ENCODE peak calls at places on chromosomes 5 and 9, in four cellular contexts. X is sigmoid colon, L is lower lobe of right lung, Q is ovary. Z is an unnamed sample. For H3K4me1, the result is how much of the 10 kb centered on the place peaks cover.

GRCh38 chr5:130337179-130337888 is 433.1 kb downstream of the CHSY3 start:
- DNase-seq in X (no peak), L (no peak), Q (no peak), Z (no peak)

GRCh38 chr9:131402738-131403492 is 9.0 kb downstream of the PRRC2B start:
- DNase-seq in X (peak), L (peak), Q (peak), Z (peak)

GRCh38 chr5:80964919-80965318 is 4.8 kb downstream of the RASGRF2 start:
- DNase-seq in X (no peak), L (no peak), Q (no peak), Z (no peak)

GRCh38 chr5:159906957-159907356 is 9.3 kb upstream of the ADRA1B start:
- DNase-seq in X (no peak), L (no peak), Q (no peak), Z (peak)

GRCh38 chr5:43573058-43573457 is 16.2 kb upstream of the PAIP1 start:
- DNase-seq in X (no peak), L (no peak), Q (no peak), Z (no peak)

GRCh38 chr5:56766926-56767325 is 48.4 kb upstream of the MAP3K1 start:
- DNase-seq in X (no peak), L (no peak), Q (no peak), Z (no peak)

GRCh38 chr9:135840107-135840506 is 67.2 kb downstream of the CAMSAP1 start:
- DNase-seq in X (no peak), L (no peak), Q (no peak), Z (no peak)

GRCh38 chr9:95091971-95092320 is 225.6 kb downstream of the FANCC start:
- DNase-seq in X (no peak), L (no peak), Q (no peak), Z (no peak)

GRCh38 chr5:37771203-37771611 is 68.6 kb downstream of the GDNF start:
- DNase-seq in X (peak), L (no peak), Q (no peak), Z (no peak)

GRCh38 chr5:56317923-56318561 is 84.9 kb upstream of the ANKRD55 start:
- DNase-seq in X (no peak), L (no peak), Q (no peak), Z (no peak)

GRCh38 chr9:136614372-136614922 is 48.3 kb upstream of the EGFL7 start:
- DNase-seq in X (no peak), L (no peak), Q (no peak), Z (peak)

GRCh38 chr5:103424453-103425205 is 138.0 kb downstream of the NUDT12 start:
- DNase-seq in X (no peak), L (no peak), Q (no peak), Z (no peak)

DNA sequence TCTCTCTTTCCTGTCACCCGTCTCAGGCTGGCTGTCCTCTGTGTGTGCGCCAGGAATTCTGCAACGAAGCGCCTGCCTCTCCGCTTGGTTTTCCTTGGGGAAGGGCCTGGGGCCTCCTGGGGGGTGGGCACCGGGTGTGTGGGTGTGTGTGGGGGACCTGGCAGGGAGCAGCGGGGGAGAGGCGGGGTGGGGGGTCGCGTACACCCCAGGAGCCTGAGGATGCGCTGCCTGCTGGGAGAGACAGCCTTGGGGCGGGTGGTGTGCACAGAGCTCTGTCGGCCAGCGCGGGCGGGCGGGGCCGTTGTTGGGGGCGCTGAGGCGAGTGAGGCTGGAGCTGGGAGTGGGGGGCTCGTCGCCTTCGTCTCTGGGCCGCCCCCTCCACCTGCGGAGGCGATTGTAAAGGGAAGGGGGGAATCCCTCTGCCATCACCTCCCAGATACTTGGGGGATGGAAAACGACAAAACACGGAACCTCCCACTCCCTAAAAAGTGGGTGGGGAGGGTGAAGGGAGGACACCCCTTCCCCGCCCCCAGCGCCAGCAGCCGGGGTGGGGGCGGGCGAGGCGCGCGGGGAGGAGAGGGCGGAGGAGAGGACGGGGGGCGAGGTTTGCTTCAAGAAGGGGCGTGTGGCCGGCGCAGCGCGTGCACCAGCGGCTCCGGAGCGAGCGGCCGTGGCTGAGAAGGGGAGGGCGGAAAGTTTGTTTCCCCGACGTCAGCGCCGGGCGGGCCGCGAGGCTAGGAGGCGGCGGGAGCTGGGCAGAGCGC is at the start of gene PRRX2:
- DNase-seq in X (no peak), L (no peak), Q (no peak), Z (no peak)
- H3K4me3 ChIP-seq in X (no peak), L (peak), Q (peak), Z (no peak)

GRCh38 chr5:145683426-145683825 is 151.7 kb downstream of the PRELID2 start:
- DNase-seq in X (no peak), L (no peak), Q (no peak), Z (no peak)

GRCh38 chr5:145681686-145682085 is 153.5 kb downstream of the PRELID2 start:
- DNase-seq in X (no peak), L (no peak), Q (no peak), Z (peak)

GRCh38 chr5:145682197-145682895 is 152.8 kb downstream of the PRELID2 start:
- DNase-seq in X (no peak), L (no peak), Q (no peak), Z (no peak)

GRCh38 chr5:145687943-145688342 is 147.2 kb downstream of the PRELID2 start:
- DNase-seq in X (no peak), L (no peak), Q (no peak), Z (no peak)

DNA sequence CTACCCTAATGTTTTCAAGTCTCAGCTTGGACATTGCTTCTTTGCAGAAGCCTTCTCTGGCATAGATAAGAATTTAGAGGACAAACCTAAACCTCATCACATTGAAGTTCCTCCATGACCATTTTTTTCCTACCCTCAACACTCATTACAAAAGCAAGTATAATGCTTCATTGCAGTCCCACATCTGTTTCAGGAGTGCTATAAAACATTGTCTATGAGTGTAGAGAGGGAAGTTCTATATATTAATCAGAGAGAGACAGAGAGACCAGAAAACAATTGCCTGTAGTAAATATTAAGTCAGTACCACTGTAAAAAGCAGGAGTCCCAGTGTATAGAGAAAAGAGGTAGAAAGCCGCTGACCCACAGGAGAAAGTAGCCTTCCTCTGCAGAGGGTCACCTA is 149.7 kb downstream of the PRELID2 start:
- DNase-seq in X (no peak), L (no peak), Q (no peak), Z (no peak)
- TF ChIP-seq CTCF in X (no peak), L (no peak), Q (no peak), Z (no peak)

DNA sequence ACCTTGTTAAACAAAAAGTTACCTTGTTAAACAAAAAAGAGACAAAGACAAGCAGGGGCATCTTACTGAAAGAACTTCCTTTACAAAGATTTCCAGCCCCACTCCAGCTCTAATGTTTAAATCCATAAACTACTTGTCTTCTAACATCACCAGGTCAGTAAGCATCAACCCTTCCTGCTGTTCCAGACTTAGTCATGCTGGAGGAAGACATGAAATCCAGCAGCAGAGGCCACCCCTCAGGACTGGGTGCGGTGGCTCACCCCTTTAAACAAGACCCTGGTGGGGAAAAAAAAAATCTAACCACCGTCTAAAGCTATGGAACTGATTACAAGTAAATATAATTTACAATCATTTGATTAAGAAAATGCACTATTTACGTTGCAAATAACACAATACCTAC is 9.1 kb downstream of the PDCL start:
- DNase-seq in X (no peak), L (no peak), Q (no peak), Z (no peak)
- H3K4me1 ChIP-seq in X (under half), L (half or more), Q (under half), Z (under half)

DNA sequence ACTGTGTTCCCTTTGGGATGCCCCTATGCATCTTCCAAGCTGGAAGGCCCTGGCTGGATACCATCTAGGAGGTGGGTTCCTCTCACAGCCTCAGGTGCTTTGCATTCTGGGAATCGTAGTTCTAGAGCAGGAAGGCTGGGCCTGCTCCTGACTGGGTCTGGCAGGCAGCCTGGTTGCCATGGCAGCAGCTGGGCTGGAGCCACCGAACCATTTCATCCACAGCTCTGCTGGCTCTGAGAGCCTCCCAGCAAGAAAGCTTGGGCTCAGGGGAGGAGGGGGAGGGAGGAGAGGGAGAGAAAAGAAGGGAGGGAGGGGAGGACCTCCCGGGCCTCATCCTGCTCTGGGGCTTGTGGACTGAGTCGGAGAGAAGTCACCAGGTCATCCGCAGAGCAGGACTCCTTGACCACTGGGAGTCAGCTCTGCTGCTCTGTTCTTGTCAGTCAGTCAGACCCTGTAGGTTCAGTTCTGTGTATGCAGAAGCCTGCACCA is 65.2 kb upstream of the ARAP3 start:
- DNase-seq in X (peak), L (peak), Q (peak), Z (peak)
- H3K4me3 ChIP-seq in X (no peak), L (no peak), Q (no peak), Z (no peak)

DNA sequence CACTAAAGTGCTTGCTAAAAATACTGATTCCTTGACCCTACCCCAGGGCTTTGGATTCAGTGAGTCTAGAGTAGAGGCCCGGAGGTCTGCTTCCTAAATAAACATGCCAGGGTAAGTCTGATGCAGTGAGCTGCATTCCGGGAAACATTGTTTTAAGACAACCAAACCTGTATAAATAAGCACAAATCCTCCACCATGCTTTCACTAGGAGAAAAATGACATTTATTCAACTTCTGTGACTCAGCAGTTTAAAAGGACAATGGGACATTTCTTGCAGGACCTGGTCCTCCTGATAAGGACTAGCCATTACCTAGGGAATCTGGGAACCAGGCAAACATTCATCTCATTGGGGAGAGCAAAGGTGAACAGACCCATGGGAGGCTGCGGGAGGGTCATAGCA is 335.3 kb downstream of the MLLT3 start:
- DNase-seq in X (no peak), L (no peak), Q (no peak), Z (no peak)
- TF ChIP-seq CTCF in X (no peak), L (no peak), Q (no peak), Z (no peak)

GRCh38 chr5:61334224-61335196 is 2.5 kb downstream of the ZSWIM6 start:
- DNase-seq in X (no peak), L (no peak), Q (no peak), Z (no peak)

GRCh38 chr5:61332891-61333350 is 863 bp downstream of the ZSWIM6 start:
- DNase-seq in X (peak), L (peak), Q (peak), Z (peak)

GRCh38 chr5:61331407-61332368 is at the start of gene ZSWIM6:
- DNase-seq in X (peak), L (peak), Q (peak), Z (peak)

GRCh38 chr5:61332369-61332745 is 299 bp downstream of the ZSWIM6 start:
- DNase-seq in X (peak), L (peak), Q (no peak), Z (no peak)

GRCh38 chr5:61333351-61334223 is 1.5 kb downstream of the ZSWIM6 start:
- DNase-seq in X (peak), L (peak), Q (peak), Z (peak)
- H3K4me1 ChIP-seq in X (under half), L (under half), Q (under half), Z (under half)

GRCh38 chr5:174750720-174751119 is 26.3 kb downstream of the MSX2 start:
- DNase-seq in X (no peak), L (no peak), Q (no peak), Z (no peak)
- H3K4me3 ChIP-seq in X (no peak), L (peak), Q (peak), Z (no peak)

GRCh38 chr5:41883940-41884339 is 13.7 kb upstream of the OXCT1 start:
- DNase-seq in X (no peak), L (no peak), Q (no peak), Z (no peak)
- TF ChIP-seq CTCF in X (no peak), L (no peak), Q (no peak), Z (no peak)

GRCh38 chr5:74762599-74762998 is 4.3 kb downstream of the GFM2 start:
- DNase-seq in X (no peak), L (no peak), Q (no peak), Z (no peak)
- H3K4me1 ChIP-seq in X (under half), L (under half), Q (under half), Z (under half)

Z was measured in mucosa of descending colon.